ENCODE peak calls at places on chromosome 11, in four cellular contexts. Z, V, U and P are unnamed samples.

GRCh38 chr11:67649634-67650540 is 643 bp downstream of the ACY3 start:
- DNase-seq in U (no peak), Z (no peak), V (no peak), P (no peak)

GRCh38 chr11:126317681-126318641 is 14.1 kb downstream of the DCPS start:
- DNase-seq in Z (no peak), V (peak), U (no peak), P (peak)

GRCh38 chr11:117693344-117693743 is 103.7 kb downstream of the DSCAML1 start:
- DNase-seq in Z (no peak), U (no peak), V (no peak), P (no peak)

GRCh38 chr11:57116654-57117053 is 65.1 kb upstream of the LRRC55 start:
- DNase-seq in Z (peak), V (peak), U (peak), P (peak)

GRCh38 chr11:16905375-16905774 is 108.8 kb downstream of the PLEKHA7 start:
- DNase-seq in U (no peak), Z (no peak), V (no peak), P (no peak)

GRCh38 chr11:43581370-43582023 is 99.0 kb upstream of the HSD17B12 start:
- DNase-seq in Z (no peak), U (no peak), V (no peak), P (no peak)

GRCh38 chr11:14026961-14027360 is 64.4 kb downstream of the SPON1 start:
- DNase-seq in U (no peak), V (no peak), Z (no peak), P (no peak)

GRCh38 chr11:82719316-82719715 is 14.3 kb downstream of the FAM181B start:
- DNase-seq in Z (no peak), U (no peak), V (no peak), P (no peak)

GRCh38 chr11:16981651-16982194 is 32.5 kb downstream of the PLEKHA7 start:
- DNase-seq in V (no peak), U (peak), Z (no peak), P (peak)

GRCh38 chr11:78033040-78033439 is 10.0 kb upstream of the KCTD14 start:
- DNase-seq in U (peak), V (no peak), Z (no peak), P (no peak)

GRCh38 chr11:21484039-21484438 is 708.8 kb upstream of the ANO5 start:
- DNase-seq in V (no peak), U (no peak), Z (no peak), P (no peak)

GRCh38 chr11:44764583-44764982 is 37.8 kb downstream of the TSPAN18 start:
- DNase-seq in Z (no peak), V (no peak), U (no peak), P (no peak)

GRCh38 chr11:100550910-100551309 is 136.2 kb upstream of the ARHGAP42 start:
- DNase-seq in U (no peak), V (no peak), Z (no peak), P (no peak)

GRCh38 chr11:20369816-20370215 is 6.3 kb downstream of the HTATIP2 start:
- DNase-seq in Z (no peak), U (no peak), V (no peak), P (no peak)

GRCh38 chr11:62401356-62401755 is 17.5 kb upstream of the SCGB1A1 start:
- DNase-seq in V (no peak), Z (no peak), U (no peak), P (no peak)

GRCh38 chr11:72860010-72860409 is 45.8 kb downstream of the ATG16L2 start:
- DNase-seq in V (no peak), Z (no peak), U (no peak), P (no peak)

GRCh38 chr11:69654660-69655478 is 13.9 kb downstream of the CCND1 start:
- DNase-seq in U (peak), V (no peak), Z (peak), P (no peak)

GRCh38 chr11:116838321-116839084 is 1.1 kb upstream of the APOA1 start:
- DNase-seq in V (peak), U (peak), Z (no peak), P (no peak)

GRCh38 chr11:92269021-92269420 is 44.4 kb downstream of the FAT3 start:
- DNase-seq in V (no peak), U (peak), Z (peak), P (no peak)

GRCh38 chr11:108115495-108116140 is 5.7 kb upstream of the ACAT1 start:
- DNase-seq in U (no peak), Z (peak), V (peak), P (peak)

GRCh38 chr11:130613396-130613795 is 165.0 kb downstream of the ADAMTS15 start:
- DNase-seq in U (no peak), V (no peak), Z (no peak), P (no peak)

GRCh38 chr11:68202165-68202564 is 10.9 kb downstream of the KMT5B start:
- DNase-seq in U (no peak), Z (no peak), V (no peak), P (no peak)

GRCh38 chr11:12599408-12600143 is 74.6 kb upstream of the TEAD1 start:
- DNase-seq in Z (peak), U (peak), V (peak), P (peak)

GRCh38 chr11:134915212-134915611 is 503.2 kb upstream of the B3GAT1 start:
- DNase-seq in U (no peak), Z (no peak), V (no peak), P (peak)

GRCh38 chr11:115912484-115912945 is 408.3 kb upstream of the CADM1 start:
- DNase-seq in V (no peak), U (no peak), Z (no peak), P (no peak)

GRCh38 chr11:110972640-110973039 is 260.4 kb upstream of the ARHGAP20 start:
- DNase-seq in Z (no peak), V (no peak), U (no peak), P (no peak)

GRCh38 chr11:25838918-25839611 is 492.9 kb upstream of the ANO3 start:
- DNase-seq in U (no peak), Z (no peak), V (no peak), P (no peak)

GRCh38 chr11:20259506-20259905 is 99.2 kb upstream of the DBX1 start:
- DNase-seq in V (no peak), Z (no peak), U (no peak), P (no peak)

GRCh38 chr11:125448136-125448535 is 47.9 kb downstream of the FEZ1 start:
- DNase-seq in U (no peak), Z (no peak), V (no peak), P (no peak)

GRCh38 chr11:100671471-100671870 is 15.6 kb upstream of the ARHGAP42 start:
- DNase-seq in V (no peak), Z (no peak), U (peak), P (no peak)

GRCh38 chr11:10450451-10451398 is 4.3 kb upstream of the AMPD3 start:
- DNase-seq in Z (peak), V (peak), U (peak), P (peak)

GRCh38 chr11:61482513-61482912 is 26.0 kb upstream of the LRRC10B start:
- DNase-seq in Z (peak), U (no peak), V (no peak), P (no peak)

GRCh38 chr11:64934765-64935633 is 694 bp downstream of the GPHA2 start:
- DNase-seq in V (no peak), U (peak), Z (no peak), P (peak)
- H3K4me3 ChIP-seq in V (no peak), U (peak), Z (no peak), P (no peak)

DNA sequence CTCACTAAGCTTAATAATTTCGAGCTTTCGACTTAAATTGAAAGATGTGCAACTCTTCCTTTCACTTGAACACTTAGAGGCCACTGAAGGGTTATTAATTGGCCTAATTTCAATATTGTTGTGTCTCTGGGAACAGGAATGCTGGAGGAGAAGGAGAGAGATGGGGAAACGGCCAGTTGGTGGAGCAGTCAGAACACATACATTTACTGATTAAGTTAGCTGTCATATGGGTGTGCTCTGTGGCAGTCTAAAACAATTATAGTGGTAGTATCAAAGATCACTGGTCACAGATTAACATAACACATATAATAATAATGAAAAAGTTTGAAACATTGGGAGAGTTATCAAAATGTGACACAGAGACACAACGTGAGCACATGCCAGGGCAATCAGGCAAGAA is 106.1 kb downstream of the LRRC32 start:
- DNase-seq in V (no peak), Z (no peak), U (no peak), P (no peak)
- TF ChIP-seq CTCF in V (peak), Z (no peak), U (no peak), P (no peak)

GRCh38 chr11:65422104-65422632 is 430 bp upstream of the NEAT1 start:
- DNase-seq in V (peak), U (peak), Z (no peak), P (peak)
- TF ChIP-seq POLR2A in V (no peak), U (peak), Z (no peak), P (no peak)

DNA sequence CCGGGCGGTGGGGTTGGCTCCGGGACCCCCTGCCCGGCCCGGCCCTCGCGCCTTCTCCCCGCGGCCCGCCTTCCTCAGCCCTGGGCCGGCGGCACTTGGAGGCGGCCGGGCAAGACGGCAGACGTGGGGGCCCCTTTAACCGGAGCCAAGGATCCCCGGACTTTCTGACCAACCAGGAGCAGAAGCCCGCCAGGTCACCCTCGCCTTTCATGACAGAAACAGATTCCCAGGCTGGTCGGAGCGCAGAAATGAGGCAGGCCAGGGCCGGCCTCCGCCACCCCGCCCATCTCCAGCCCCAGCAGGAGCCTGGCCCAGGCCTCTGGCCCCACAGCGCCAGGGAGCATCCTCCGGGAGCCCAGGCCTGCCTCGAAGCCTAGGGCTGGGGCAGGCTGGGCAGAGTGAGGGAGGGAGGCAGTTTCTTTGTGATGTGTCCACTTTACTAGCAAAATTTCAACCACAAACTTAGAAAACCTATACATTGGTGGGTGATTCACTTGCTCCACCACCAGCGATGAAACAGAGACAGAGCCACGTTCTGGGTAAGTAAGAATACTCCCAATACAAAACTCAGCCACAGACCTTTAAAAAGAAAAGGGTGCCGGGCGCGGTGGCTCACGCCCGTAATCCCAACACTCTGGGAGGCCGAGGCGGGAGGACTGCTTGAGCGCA is 22.5 kb downstream of the CDKN1C start:
- DNase-seq in V (no peak), U (no peak), Z (no peak), P (no peak)
- H3K4me3 ChIP-seq in V (peak), U (no peak), Z (no peak), P (no peak)

GRCh38 chr11:58900479-58901420 is 38.5 kb upstream of the GLYATL1 start:
- DNase-seq in U (peak), V (peak), Z (peak), P (peak)
- TF ChIP-seq CTCF in U (peak), V (peak), Z (peak), P (peak)

GRCh38 chr11:59255281-59255680 is 42.6 kb upstream of the MPEG1 start:
- DNase-seq in Z (no peak), V (no peak), U (no peak), P (no peak)
- TF ChIP-seq POLR2A in Z (no peak), V (no peak), U (no peak), P (no peak)

GRCh38 chr11:59144096-59144495 is 1.4 kb downstream of the FAM111A start:
- DNase-seq in Z (no peak), U (no peak), V (no peak), P (no peak)
- H3K4me3 ChIP-seq in Z (peak), U (no peak), V (peak), P (no peak)

GRCh38 chr11:75874942-75875341 is 59.9 kb downstream of the UVRAG start:
- DNase-seq in V (no peak), U (no peak), Z (no peak), P (no peak)

GRCh38 chr11:75868990-75869389 is 54.0 kb downstream of the UVRAG start:
- DNase-seq in U (no peak), Z (no peak), V (no peak), P (peak)

GRCh38 chr11:75869661-75870455 is 54.8 kb downstream of the UVRAG start:
- DNase-seq in U (no peak), Z (no peak), V (no peak), P (no peak)

GRCh38 chr11:75872887-75873416 is 57.9 kb downstream of the UVRAG start:
- DNase-seq in V (no peak), Z (no peak), U (no peak), P (no peak)

GRCh38 chr11:75873417-75874148 is 58.6 kb downstream of the UVRAG start:
- DNase-seq in Z (no peak), U (no peak), V (peak), P (no peak)
- TF ChIP-seq CTCF in Z (no peak), U (no peak), V (no peak), P (no peak)

DNA sequence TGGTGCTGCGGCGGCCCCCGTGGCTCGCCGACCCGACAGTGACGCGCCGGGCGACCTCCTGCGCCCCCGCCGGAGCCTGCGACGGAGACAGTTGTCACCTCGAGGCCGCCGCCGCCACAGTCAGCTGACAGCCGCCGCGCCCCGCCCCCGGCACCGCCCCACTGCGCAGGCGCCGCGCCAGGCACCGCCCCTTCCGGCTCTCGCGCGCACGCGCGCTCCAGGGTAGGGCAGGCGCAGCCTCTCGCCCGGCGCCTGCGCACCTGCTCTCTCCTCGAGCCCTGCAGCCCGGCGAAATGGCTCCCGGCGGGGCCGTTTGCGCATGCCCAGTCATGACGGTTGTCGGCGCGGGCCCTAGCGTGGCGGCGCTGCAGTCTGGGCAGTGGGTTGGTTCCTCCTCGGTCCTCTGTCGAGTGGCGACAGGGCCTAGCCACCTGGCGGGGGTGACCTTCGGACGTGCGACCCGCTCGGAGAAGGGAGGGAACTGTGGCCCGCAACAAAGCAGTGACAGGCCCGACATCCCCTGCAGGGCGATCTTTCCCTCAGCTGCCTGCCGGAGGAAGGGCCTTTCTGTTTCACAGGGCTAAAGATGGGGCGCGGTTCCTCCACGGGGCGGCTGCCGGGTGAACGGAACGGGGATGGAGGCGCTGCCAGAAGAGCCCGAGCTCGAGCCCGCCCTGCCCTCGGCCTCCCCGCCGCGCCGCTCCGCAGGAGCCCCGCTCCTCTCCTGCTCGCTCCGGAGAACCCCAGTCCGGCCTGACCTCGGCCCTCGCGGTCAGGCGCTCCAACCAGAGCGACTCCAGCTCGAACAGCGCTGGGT is at the start of gene TOLLIP:
- DNase-seq in Z (peak), U (peak), V (peak), P (peak)
- TF ChIP-seq POLR2A in Z (peak), U (peak), V (peak), P (peak)

DNA sequence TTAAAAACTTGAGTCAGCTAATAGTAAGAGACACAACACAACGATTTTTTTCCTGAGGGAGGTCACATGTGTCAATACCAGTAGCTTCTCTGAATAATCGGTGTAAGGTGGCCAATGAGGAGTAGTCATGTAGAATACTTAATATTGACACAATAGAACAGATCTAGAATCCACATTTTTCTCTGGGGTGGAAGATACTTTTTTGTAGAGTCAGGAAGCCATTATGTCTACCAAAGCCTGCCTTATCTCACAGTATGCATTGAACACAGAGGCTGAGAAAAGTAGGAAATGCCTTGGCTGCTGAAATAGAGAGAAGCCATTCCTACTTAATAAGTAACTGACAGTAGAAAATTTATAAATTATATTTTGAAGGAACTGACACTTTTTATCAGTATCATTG is 725.0 kb downstream of the METTL15 start:
- DNase-seq in Z (no peak), V (no peak), U (no peak), P (no peak)
- H3K4me3 ChIP-seq in Z (no peak), V (no peak), U (no peak), P (no peak)